ENCODE peak calls at places on chromosomes 13 and 19, in nine cellular contexts. Q, H, A, Z, R, S, W, D and B are unnamed samples.

GRCh38 chr19:32831611-32832010 is 38.0 kb downstream of the SLC7A9 start:
- DNase-seq in S (no peak), D (no peak), W (no peak), A (no peak), Q (no peak), Z (no peak), R (no peak), H (no peak), B (no peak)

GRCh38 chr13:99757756-99758464 is 213.7 kb downstream of the ZIC5 start:
- DNase-seq in Q (no peak), S (no peak), Z (no peak), A (no peak), H (no peak), W (no peak), D (no peak), R (no peak), B (no peak)

GRCh38 chr19:6626764-6627163 is 35.8 kb upstream of the CD70 start:
- DNase-seq in S (no peak), R (no peak), H (no peak), W (no peak), Z (no peak), Q (no peak), D (no peak), A (no peak), B (no peak)

GRCh38 chr13:51801631-51802099 is 2.3 kb downstream of the DHRS12 start:
- DNase-seq in Z (no peak), H (peak; percentile 92), A (no peak), Q (no peak), W (no peak), S (no peak), D (peak; percentile 92), R (peak; percentile 57), B (no peak)

GRCh38 chr13:32911506-32911905 is 104.7 kb upstream of the KL start:
- DNase-seq in H (peak; percentile 9), W (peak; percentile 47), Z (peak; percentile 14), R (no peak), D (peak; percentile 54), Q (peak; percentile 57), S (peak; percentile 50), A (no peak), B (peak; percentile 64)

GRCh38 chr13:113647351-113648217 is 10.4 kb downstream of the ATP4B start:
- DNase-seq in Q (no peak), Z (no peak), S (peak; percentile 30), A (no peak), W (peak; percentile 54), R (peak; percentile 77), D (no peak), H (peak; percentile 96), B (peak; percentile 39)

GRCh38 chr13:31747966-31748365 is 8.6 kb downstream of the RXFP2 start:
- DNase-seq in H (no peak), S (no peak), Z (no peak), R (no peak), Q (no peak), A (no peak), D (no peak), W (no peak), B (no peak)

GRCh38 chr13:27909378-27909777 is 10.4 kb upstream of the PDX1 start:
- DNase-seq in H (no peak), D (no peak), W (no peak), Z (no peak), Q (no peak), S (no peak), A (no peak), R (no peak), B (no peak)

GRCh38 chr13:59409211-59409610 is 754.5 kb downstream of the DIAPH3 start:
- DNase-seq in H (peak; percentile 89), Q (peak; percentile 58), R (no peak), S (no peak), A (no peak), W (peak; percentile 77), D (peak; percentile 45), Z (no peak), B (no peak)

GRCh38 chr13:30863796-30864195 is 42.3 kb upstream of the MEDAG start:
- DNase-seq in W (no peak), S (no peak), D (no peak), Q (no peak), A (no peak), R (no peak), H (no peak), Z (no peak), B (no peak)

GRCh38 chr13:59823495-59823894 is 340.2 kb downstream of the DIAPH3 start:
- DNase-seq in Z (no peak), A (no peak), W (peak; percentile 38), R (no peak), S (no peak), D (no peak), H (no peak), Q (peak; percentile 77), B (peak; percentile 77)

GRCh38 chr13:53342623-53343022 is 314.0 kb downstream of the OLFM4 start:
- DNase-seq in W (no peak), D (no peak), H (no peak), A (no peak), Z (no peak), Q (no peak), R (no peak), S (no peak), B (no peak)

GRCh38 chr13:110251227-110251791 is 55.6 kb downstream of the COL4A1 start:
- DNase-seq in H (peak; percentile 51), R (no peak), Z (no peak), W (no peak), Q (no peak), S (no peak), A (no peak), D (no peak), B (no peak)

GRCh38 chr19:35429698-35430097 is 18.4 kb upstream of the FFAR2 start:
- DNase-seq in H (no peak), S (no peak), D (no peak), R (no peak), A (no peak), Q (no peak), Z (no peak), W (no peak), B (no peak)

GRCh38 chr19:17868669-17869068 is 3.1 kb upstream of the SLC5A5 start:
- DNase-seq in R (no peak), Z (no peak), W (no peak), Q (no peak), A (no peak), D (no peak), H (no peak), S (no peak), B (no peak)

GRCh38 chr13:99018418-99019180 is 40.7 kb upstream of the DOCK9 start:
- DNase-seq in D (no peak), Z (no peak), Q (peak; percentile 68), R (no peak), W (peak; percentile 79), A (peak; percentile 50), H (no peak), S (no peak), B (peak; percentile 59)

GRCh38 chr13:66139250-66139649 is 1090.9 kb downstream of the PCDH9 start:
- DNase-seq in R (no peak), S (no peak), H (no peak), Q (no peak), W (no peak), Z (no peak), D (no peak), A (no peak), B (no peak)

GRCh38 chr13:30366083-30366482 is 56.2 kb upstream of the UBE2L5 start:
- DNase-seq in S (no peak), A (no peak), Z (no peak), R (no peak), W (no peak), D (no peak), H (no peak), Q (no peak), B (no peak)

GRCh38 chr19:58182577-58182988 is 278 bp upstream of the ZNF274 start:
- DNase-seq in Q (no peak), S (no peak), A (no peak), H (no peak), W (no peak), R (no peak), Z (no peak), D (no peak), B (no peak)

GRCh38 chr19:7550169-7550770 is 14.8 kb downstream of the PNPLA6 start:
- DNase-seq in R (no peak), Q (no peak), H (no peak), A (no peak), Z (no peak), W (no peak), D (no peak), S (no peak), B (no peak)

GRCh38 chr13:32905063-32905863 is 111.0 kb upstream of the KL start:
- DNase-seq in Z (no peak), A (no peak), S (no peak), R (no peak), Q (peak; percentile 3), H (no peak), D (no peak), W (no peak), B (peak; percentile 66)

GRCh38 chr19:12790628-12791344 is 500 bp upstream of the JUNB start:
- DNase-seq in A (no peak), W (no peak), Q (no peak), H (no peak), Z (no peak), R (no peak), D (peak; percentile 31), S (no peak), B (no peak)

GRCh38 chr13:102399791-102400618 is 1.8 kb downstream of the FGF14 start:
- DNase-seq in W (peak; percentile 18), A (no peak), S (no peak), Q (no peak), R (no peak), D (peak; percentile 46), H (peak; percentile 11), Z (peak; percentile 9), B (no peak)

GRCh38 chr19:19500975-19501644 is 14.2 kb downstream of the TSSK6 start:
- DNase-seq in H (no peak), A (no peak), Z (no peak), Q (no peak), S (no peak), W (no peak), D (no peak), R (no peak), B (no peak)
- H3K36me3 ChIP-seq in H (peaks cover 13% of the 10 kb centered on the region), A (peaks cover 48% of the 10 kb centered on the region), Z (peaks cover 51% of the 10 kb centered on the region), Q (peaks cover 81% of the 10 kb centered on the region), S (peaks cover 3% of the 10 kb centered on the region), W (peaks cover 42% of the 10 kb centered on the region), D (no peaks in the 10 kb centered on the region), R (peaks cover 42% of the 10 kb centered on the region), B (peaks cover 62% of the 10 kb centered on the region)

GRCh38 chr19:49761625-49762311 is 1.3 kb downstream of the TSKS start:
- DNase-seq in A (no peak), Q (peak; percentile 56), W (peak; percentile 65), S (no peak), H (peak; percentile 28), Z (peak; percentile 28), R (peak; percentile 16), D (no peak), B (no peak)
- TF ChIP-seq CTCF in A (peak; percentile 25), Q (peak; percentile 43), W (no peak), S (peak; percentile 20), H (no peak), Z (peak; percentile 49), R (no peak), D (no peak), B (no peak)

GRCh38 chr19:4115818-4116385 is 8.0 kb downstream of the MAP2K2 start:
- DNase-seq in A (no peak), R (no peak), W (no peak), Z (no peak), D (no peak), S (no peak), Q (no peak), H (no peak), B (no peak)
- H3K36me3 ChIP-seq in A (peaks cover 35% of the 10 kb centered on the region), R (peaks cover 15% of the 10 kb centered on the region), W (peaks cover 39% of the 10 kb centered on the region), Z (peaks cover 9% of the 10 kb centered on the region), D (no peaks in the 10 kb centered on the region), S (no peaks in the 10 kb centered on the region), Q (peaks cover 65% of the 10 kb centered on the region), H (no peaks in the 10 kb centered on the region), B (peaks cover 24% of the 10 kb centered on the region)

GRCh38 chr19:2337329-2337707 is 8.8 kb downstream of the SPPL2B start:
- DNase-seq in D (peak; percentile 83), H (peak; percentile 88), S (peak; percentile 64), Z (peak; percentile 45), A (no peak), R (peak; percentile 35), W (peak; percentile 44), Q (peak; percentile 43), B (no peak)
- TF ChIP-seq CTCF in D (peak; percentile 40), H (peak; percentile 72), S (peak; percentile 18), Z (peak; percentile 22), A (peak; percentile 40), R (peak; percentile 8), W (no peak), Q (peak; percentile 5), B (no peak)